ENCODE peak calls at places on chromosomes 13 and 19, in six cellular contexts. One of them, this sample, is unnamed.

GRCh38 chr13:70189981-70190380 is 81.7 kb upstream of the KLHL1 start:
- DNase-seq in CD8-positive, alpha-beta T cell: no peak
- DNase-seq in Peyer's patch: no peak
- DNase-seq in uterus: no peak
- DNase-seq in stomach: no peak
- DNase-seq in breast epithelium: no peak
- DNase-seq in this sample: no peak

GRCh38 chr19:32388393-32388724 is 17.2 kb upstream of the DPY19L3 start:
- DNase-seq in breast epithelium: no peak
- DNase-seq in stomach: no peak
- DNase-seq in uterus: no peak
- DNase-seq in Peyer's patch: no peak
- DNase-seq in CD8-positive, alpha-beta T cell: no peak
- DNase-seq in this sample: no peak

GRCh38 chr19:11651062-11651461 is 53.8 kb downstream of the ZNF627 start:
- DNase-seq in breast epithelium: no peak
- DNase-seq in Peyer's patch: no peak
- DNase-seq in CD8-positive, alpha-beta T cell: no peak
- DNase-seq in uterus: no peak
- DNase-seq in stomach: no peak
- DNase-seq in this sample: no peak

GRCh38 chr19:14112051-14112808 is 5.3 kb downstream of the PRKACA start:
- DNase-seq in uterus: no peak
- DNase-seq in breast epithelium: no peak
- DNase-seq in Peyer's patch: no peak
- DNase-seq in CD8-positive, alpha-beta T cell: no peak
- DNase-seq in stomach: no peak
- DNase-seq in this sample: no peak

GRCh38 chr13:39616087-39616694 is 13.2 kb upstream of the LHFPL6 start:
- DNase-seq in CD8-positive, alpha-beta T cell: peak; percentile 7
- DNase-seq in stomach: no peak
- DNase-seq in uterus: peak; percentile 59
- DNase-seq in Peyer's patch: peak; percentile 54
- DNase-seq in breast epithelium: peak; percentile 21
- DNase-seq in this sample: peak; percentile 76

GRCh38 chr19:38769635-38770211 is 3.6 kb downstream of the LGALS7 start:
- DNase-seq in uterus: peak; percentile 83
- DNase-seq in CD8-positive, alpha-beta T cell: peak; percentile 87
- DNase-seq in Peyer's patch: peak; percentile 98
- DNase-seq in stomach: peak; percentile 92
- DNase-seq in breast epithelium: peak; percentile 84
- DNase-seq in this sample: peak; percentile 37

GRCh38 chr13:82976499-82976898 is 905.8 kb downstream of the SLITRK1 start:
- DNase-seq in uterus: no peak
- DNase-seq in Peyer's patch: no peak
- DNase-seq in breast epithelium: no peak
- DNase-seq in CD8-positive, alpha-beta T cell: no peak
- DNase-seq in stomach: no peak
- DNase-seq in this sample: no peak

GRCh38 chr19:2724148-2724557 is 3.0 kb upstream of the DIRAS1 start:
- DNase-seq in stomach: no peak
- DNase-seq in breast epithelium: no peak
- DNase-seq in CD8-positive, alpha-beta T cell: no peak
- DNase-seq in Peyer's patch: no peak
- DNase-seq in uterus: no peak
- DNase-seq in this sample: no peak

GRCh38 chr13:22187329-22187728 is 516.5 kb downstream of the FGF9 start:
- DNase-seq in breast epithelium: no peak
- DNase-seq in stomach: no peak
- DNase-seq in uterus: no peak
- DNase-seq in CD8-positive, alpha-beta T cell: no peak
- DNase-seq in Peyer's patch: no peak
- DNase-seq in this sample: no peak

GRCh38 chr13:108215428-108215827 is at the start of gene LIG4:
- DNase-seq in uterus: peak; percentile 85
- DNase-seq in stomach: peak; percentile 92
- DNase-seq in Peyer's patch: peak; percentile 96
- DNase-seq in breast epithelium: peak; percentile 75
- DNase-seq in CD8-positive, alpha-beta T cell: peak; percentile 87
- DNase-seq in this sample: peak; percentile 81

GRCh38 chr13:32309812-32310706 is 5.1 kb downstream of the ZAR1L start:
- DNase-seq in breast epithelium: no peak
- DNase-seq in stomach: no peak
- DNase-seq in Peyer's patch: no peak
- DNase-seq in uterus: peak; percentile 29
- DNase-seq in CD8-positive, alpha-beta T cell: no peak
- DNase-seq in this sample: peak; percentile 25

GRCh38 chr13:82963466-82963865 is 918.8 kb downstream of the SLITRK1 start:
- DNase-seq in uterus: no peak
- DNase-seq in CD8-positive, alpha-beta T cell: no peak
- DNase-seq in stomach: no peak
- DNase-seq in Peyer's patch: no peak
- DNase-seq in breast epithelium: no peak
- DNase-seq in this sample: no peak

GRCh38 chr13:101415358-101416174 is 742 bp downstream of the NALCN start:
- DNase-seq in CD8-positive, alpha-beta T cell: no peak
- DNase-seq in Peyer's patch: no peak
- DNase-seq in breast epithelium: no peak
- DNase-seq in stomach: no peak
- DNase-seq in uterus: no peak
- DNase-seq in this sample: no peak

GRCh38 chr19:19040417-19040816 is 7.0 kb downstream of the ARMC6 start:
- DNase-seq in breast epithelium: peak; percentile 76
- DNase-seq in stomach: peak; percentile 85
- DNase-seq in uterus: peak; percentile 58
- DNase-seq in Peyer's patch: peak; percentile 61
- DNase-seq in CD8-positive, alpha-beta T cell: no peak
- DNase-seq in this sample: no peak

GRCh38 chr13:80341771-80342271 is 895 bp upstream of the SPRY2 start:
- DNase-seq in stomach: no peak
- DNase-seq in uterus: peak; percentile 30
- DNase-seq in breast epithelium: peak; percentile 46
- DNase-seq in CD8-positive, alpha-beta T cell: no peak
- DNase-seq in Peyer's patch: peak; percentile 57
- DNase-seq in this sample: no peak

GRCh38 chr19:23799321-23799720 is 40.6 kb upstream of the ZNF681 start:
- DNase-seq in breast epithelium: no peak
- DNase-seq in uterus: no peak
- DNase-seq in stomach: no peak
- DNase-seq in CD8-positive, alpha-beta T cell: peak; percentile 13
- DNase-seq in Peyer's patch: no peak
- DNase-seq in this sample: no peak
- H3K27ac ChIP-seq in breast epithelium: no peak overlapping the region
- H3K27ac ChIP-seq in uterus: no peak overlapping the region
- H3K27ac ChIP-seq in stomach: no peak overlapping the region
- H3K27ac ChIP-seq in CD8-positive, alpha-beta T cell: peak overlapping the region; percentile 45
- H3K27ac ChIP-seq in Peyer's patch: no peak overlapping the region
- H3K27ac ChIP-seq in this sample: no peak overlapping the region

GRCh38 chr19:47283405-47284059 is 8.8 kb downstream of the INAFM1 start:
- DNase-seq in breast epithelium: no peak
- DNase-seq in CD8-positive, alpha-beta T cell: no peak
- DNase-seq in uterus: no peak
- DNase-seq in Peyer's patch: no peak
- DNase-seq in stomach: no peak
- DNase-seq in this sample: no peak

GRCh38 chr19:47280183-47280797 is 5.6 kb downstream of the INAFM1 start:
- DNase-seq in uterus: peak; percentile 36
- DNase-seq in breast epithelium: no peak
- DNase-seq in CD8-positive, alpha-beta T cell: no peak
- DNase-seq in Peyer's patch: peak; percentile 77
- DNase-seq in stomach: peak; percentile 45
- DNase-seq in this sample: no peak

GRCh38 chr19:47284324-47284899 is 9.7 kb downstream of the INAFM1 start:
- DNase-seq in stomach: no peak
- DNase-seq in CD8-positive, alpha-beta T cell: no peak
- DNase-seq in uterus: peak; percentile 33
- DNase-seq in Peyer's patch: peak; percentile 75
- DNase-seq in breast epithelium: no peak
- DNase-seq in this sample: no peak
- H3K4me1 ChIP-seq in stomach: peaks cover 3% of the 10 kb centered on the region
- H3K4me1 ChIP-seq in CD8-positive, alpha-beta T cell: no peaks in the 10 kb centered on the region
- H3K4me1 ChIP-seq in uterus: no peaks in the 10 kb centered on the region
- H3K4me1 ChIP-seq in Peyer's patch: no peaks in the 10 kb centered on the region
- H3K4me1 ChIP-seq in breast epithelium: no peaks in the 10 kb centered on the region
- H3K4me1 ChIP-seq in this sample: no peaks in the 10 kb centered on the region

GRCh38 chr19:10233946-10234345 is 2.8 kb upstream of the S1PR2 start:
- DNase-seq in breast epithelium: no peak
- DNase-seq in uterus: no peak
- DNase-seq in Peyer's patch: no peak
- DNase-seq in stomach: no peak
- DNase-seq in CD8-positive, alpha-beta T cell: no peak
- DNase-seq in this sample: no peak

GRCh38 chr19:10231624-10232228 is 595 bp upstream of the S1PR2 start:
- DNase-seq in CD8-positive, alpha-beta T cell: no peak
- DNase-seq in breast epithelium: no peak
- DNase-seq in Peyer's patch: no peak
- DNase-seq in uterus: no peak
- DNase-seq in stomach: no peak
- DNase-seq in this sample: no peak

GRCh38 chr19:10237702-10238101 is 6.6 kb upstream of the S1PR2 start:
- DNase-seq in CD8-positive, alpha-beta T cell: no peak
- DNase-seq in breast epithelium: no peak
- DNase-seq in stomach: no peak
- DNase-seq in uterus: no peak
- DNase-seq in Peyer's patch: no peak
- DNase-seq in this sample: no peak

GRCh38 chr19:10238172-10238783 is 7.1 kb upstream of the S1PR2 start:
- DNase-seq in uterus: peak; percentile 58
- DNase-seq in CD8-positive, alpha-beta T cell: no peak
- DNase-seq in Peyer's patch: peak; percentile 63
- DNase-seq in breast epithelium: no peak
- DNase-seq in stomach: peak; percentile 31
- DNase-seq in this sample: no peak

GRCh38 chr19:10235003-10235402 is 3.9 kb upstream of the S1PR2 start:
- DNase-seq in stomach: no peak
- DNase-seq in breast epithelium: no peak
- DNase-seq in uterus: no peak
- DNase-seq in Peyer's patch: no peak
- DNase-seq in CD8-positive, alpha-beta T cell: no peak
- DNase-seq in this sample: no peak
- H3K4me3 ChIP-seq in stomach: no peak overlapping the region
- H3K4me3 ChIP-seq in breast epithelium: no peak overlapping the region
- H3K4me3 ChIP-seq in uterus: no peak overlapping the region
- H3K4me3 ChIP-seq in Peyer's patch: no peak overlapping the region
- H3K4me3 ChIP-seq in CD8-positive, alpha-beta T cell: no peak overlapping the region
- H3K4me3 ChIP-seq in this sample: no peak overlapping the region

DNA sequence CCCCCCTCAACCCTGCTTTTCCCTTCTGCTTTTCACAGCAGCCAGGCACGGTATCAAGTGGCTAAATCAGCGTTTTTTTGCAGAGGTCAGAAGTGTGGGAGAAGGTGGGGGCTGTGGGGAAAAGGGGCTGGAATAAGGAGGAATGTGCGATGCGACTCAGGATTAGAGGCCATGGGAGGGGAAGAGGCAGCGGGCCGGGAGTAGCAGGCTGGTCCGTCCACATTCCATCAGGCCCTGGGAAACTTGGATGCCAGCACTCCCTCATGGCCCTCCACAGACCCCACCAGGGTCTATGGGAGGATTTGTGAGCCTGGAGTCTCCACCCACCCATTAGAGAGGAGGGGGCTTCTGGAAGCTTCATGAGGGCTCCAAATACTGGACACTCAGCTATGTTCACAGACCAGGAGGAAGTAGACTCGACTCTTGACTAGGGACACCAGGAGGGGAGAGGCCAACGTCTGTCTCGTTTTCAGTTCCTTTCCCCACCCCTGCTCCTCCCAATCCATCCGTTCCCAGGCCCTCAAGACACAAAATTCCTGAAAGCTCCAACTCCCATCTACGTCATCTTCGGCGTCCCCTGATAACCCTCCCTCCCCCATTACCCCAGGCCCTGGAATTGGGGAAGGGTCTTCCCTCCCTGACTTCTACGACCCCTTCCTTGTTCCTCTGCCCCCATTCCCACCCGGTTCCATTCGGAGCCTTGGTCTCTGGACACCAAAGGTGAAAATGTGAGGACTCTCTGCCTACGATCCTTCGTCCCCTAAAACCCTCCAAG is 3.3 kb upstream of the KCNC3 start:
- DNase-seq in CD8-positive, alpha-beta T cell: no peak
- DNase-seq in stomach: no peak
- DNase-seq in uterus: no peak
- DNase-seq in breast epithelium: peak; percentile 59
- DNase-seq in Peyer's patch: no peak
- DNase-seq in this sample: no peak
- H3K27ac ChIP-seq in CD8-positive, alpha-beta T cell: no peak overlapping the region
- H3K27ac ChIP-seq in stomach: peak overlapping the region; percentile 45
- H3K27ac ChIP-seq in uterus: no peak overlapping the region
- H3K27ac ChIP-seq in breast epithelium: peak overlapping the region; percentile 91
- H3K27ac ChIP-seq in Peyer's patch: peak overlapping the region; percentile 7
- H3K27ac ChIP-seq in this sample: no peak overlapping the region